ENCODE peak calls at places on chromosomes 3 and 15, in four cellular contexts. H is GM12878, P is HCT116, D is K562. K is an unnamed sample.

GRCh38 chr3:7734456-7734855 is 767.2 kb upstream of the LMCD1 start:
- DNase-seq in H (no peak), P (no peak), D (no peak), K (no peak)

GRCh38 chr15:37819191-37819590 is 115.2 kb upstream of the TMCO5A start:
- DNase-seq in H (no peak), P (no peak), D (no peak), K (no peak)

GRCh38 chr3:48435223-48435595 is 4.7 kb downstream of the CCDC51 start:
- DNase-seq in H (no peak), P (no peak), D (no peak), K (no peak)

GRCh38 chr3:52443791-52444687 is 864 bp downstream of the SEMA3G start:
- DNase-seq in H (no peak), P (no peak), D (no peak), K (no peak)

GRCh38 chr3:185824051-185824466 is 783 bp downstream of the IGF2BP2 start:
- DNase-seq in H (no peak), P (no peak), D (peak; percentile 36), K (no peak)

GRCh38 chr3:136893848-136894443 is 31.9 kb downstream of the NCK1 start:
- DNase-seq in H (no peak), P (no peak), D (no peak), K (no peak)

GRCh38 chr3:51716805-51717204 is 9.9 kb downstream of the GRM2 start:
- DNase-seq in H (no peak), P (no peak), D (no peak), K (no peak)

GRCh38 chr3:132972333-132972732 is 65.9 kb upstream of the TMEM108 start:
- DNase-seq in H (no peak), P (no peak), D (no peak), K (no peak)

GRCh38 chr15:63626955-63627354 is 29.8 kb downstream of the FBXL22 start:
- DNase-seq in H (peak; percentile 56), P (no peak), D (no peak), K (no peak)

GRCh38 chr15:63109498-63110290 is 12.0 kb upstream of the LACTB start:
- DNase-seq in H (no peak), P (no peak), D (peak; percentile 94), K (peak; percentile 14)

GRCh38 chr3:54427501-54427900 is 305.1 kb downstream of the CACNA2D3 start:
- DNase-seq in H (no peak), P (no peak), D (no peak), K (no peak)

GRCh38 chr3:180679178-180680096 is at the start of gene CCDC39:
- DNase-seq in H (peak; percentile 30), P (peak; percentile 23), D (peak; percentile 36), K (peak; percentile 96)

GRCh38 chr15:58362262-58362922 is 69.4 kb upstream of the LIPC start:
- DNase-seq in H (no peak), P (no peak), D (no peak), K (no peak)

DNA sequence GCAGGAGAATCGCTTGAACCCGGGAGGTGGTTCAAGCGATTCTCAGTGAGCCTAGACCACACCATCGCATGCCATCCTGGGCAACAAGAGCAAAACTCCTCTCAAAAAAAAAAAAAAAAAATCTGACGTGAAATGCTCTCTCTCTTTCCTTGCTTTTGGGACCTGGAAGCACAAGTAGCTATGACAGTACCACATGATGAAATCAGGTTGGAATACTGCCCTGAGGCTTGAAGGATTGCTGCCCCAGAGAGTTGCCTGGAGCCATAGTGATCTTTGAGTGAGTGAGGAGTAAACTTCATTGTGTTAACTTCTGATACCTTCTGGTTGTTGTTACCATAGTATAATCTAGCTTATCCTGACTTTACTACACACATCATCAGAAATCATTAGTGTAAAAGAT is 23.3 kb downstream of the AKAP13 start:
- DNase-seq in H (no peak), P (no peak), D (no peak), K (no peak)
- TF ChIP-seq POLR2AphosphoS5 in H (no peak), P (no peak), D (no peak), K (no peak)

DNA sequence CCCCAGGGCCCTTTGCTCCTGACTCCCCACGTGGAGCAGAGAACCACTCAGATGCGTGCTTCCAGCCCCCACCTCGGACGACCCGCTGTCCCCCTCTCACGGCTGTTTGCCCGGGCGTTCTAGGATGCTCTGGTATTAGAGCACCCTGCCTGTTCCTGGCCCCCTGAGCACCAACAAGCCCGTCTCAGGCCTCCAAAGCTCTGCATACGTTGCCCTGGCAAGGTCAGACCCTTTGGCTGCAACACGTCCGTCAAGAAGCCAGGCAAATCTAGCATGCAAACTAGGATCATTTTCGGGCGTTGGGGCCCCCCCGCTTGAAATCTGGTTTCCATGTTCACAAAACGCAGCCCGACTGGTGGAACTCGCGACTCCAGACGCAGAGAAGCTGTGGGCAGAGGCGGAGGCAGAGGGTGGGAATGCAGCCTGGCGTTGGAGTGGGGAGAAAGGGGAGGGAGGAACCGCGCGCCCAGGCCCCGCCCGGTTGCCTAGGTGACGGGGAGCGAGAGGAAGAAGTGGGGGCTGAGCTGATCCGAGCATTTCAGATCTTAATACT is 86.2 kb upstream of the PIAS1 start:
- DNase-seq in H (no peak), P (no peak), D (peak; percentile 59), K (peak; percentile 86)
- TF ChIP-seq EGR1 in H (no peak), P (no peak), D (peak; percentile 12), K (no peak)

GRCh38 chr15:69081310-69082004 is 67.0 kb downstream of the NOX5 start:
- DNase-seq in H (no peak), P (no peak), D (no peak), K (no peak)
- H3K4me2 ChIP-seq in H (no peak overlapping the region), P (no peak overlapping the region), D (no peak overlapping the region), K (no peak overlapping the region)

GRCh38 chr3:170397579-170398177 is 21.0 kb upstream of the CLDN11 start:
- DNase-seq in H (no peak), P (no peak), D (no peak), K (no peak)
- TF ChIP-seq POLR2AphosphoS5 in H (no peak), P (no peak), D (no peak), K (no peak)

GRCh38 chr15:99275525-99276128 is 24.3 kb downstream of the LRRC28 start:
- DNase-seq in H (no peak), P (no peak), D (no peak), K (no peak)
- TF ChIP-seq EGR1 in H (no peak), P (no peak), D (no peak), K (no peak)